ENCODE peak calls at places on chromosomes 6 and 20, in eight cellular contexts. One of them, this sample, is unnamed.

GRCh38 chr20:10209091-10209490 is 9.5 kb upstream of the SNAP25 start:
- DNase-seq in CD4-positive, alpha-beta T cell: no peak
- DNase-seq in iPS-NIHi11: no peak
- DNase-seq in NCI-H1048: no peak
- DNase-seq in ovary: no peak
- DNase-seq in PC-9: no peak
- DNase-seq in AG08396: no peak
- DNase-seq in HFFc6: no peak
- DNase-seq in this sample: no peak

GRCh38 chr6:91965872-91966271 is 1379.0 kb upstream of the MAP3K7 start:
- DNase-seq in CD4-positive, alpha-beta T cell: no peak
- DNase-seq in iPS-NIHi11: no peak
- DNase-seq in NCI-H1048: no peak
- DNase-seq in ovary: no peak
- DNase-seq in PC-9: no peak
- DNase-seq in AG08396: no peak
- DNase-seq in HFFc6: no peak
- DNase-seq in this sample: no peak

GRCh38 chr6:156413156-156413555 is 364.0 kb upstream of the ARID1B start:
- DNase-seq in CD4-positive, alpha-beta T cell: no peak
- DNase-seq in iPS-NIHi11: no peak
- DNase-seq in NCI-H1048: no peak
- DNase-seq in ovary: no peak
- DNase-seq in PC-9: no peak
- DNase-seq in AG08396: no peak
- DNase-seq in HFFc6: no peak
- DNase-seq in this sample: no peak

GRCh38 chr20:45282700-45283528 is 23.7 kb upstream of the RBPJL start:
- DNase-seq in CD4-positive, alpha-beta T cell: no peak
- DNase-seq in iPS-NIHi11: no peak
- DNase-seq in NCI-H1048: no peak
- DNase-seq in ovary: no peak
- DNase-seq in PC-9: no peak
- DNase-seq in AG08396: no peak
- DNase-seq in HFFc6: no peak
- DNase-seq in this sample: no peak

GRCh38 chr20:18056174-18057105 is 1.3 kb downstream of the OVOL2 start:
- DNase-seq in CD4-positive, alpha-beta T cell: no peak
- DNase-seq in iPS-NIHi11: peak
- DNase-seq in NCI-H1048: peak
- DNase-seq in ovary: no peak
- DNase-seq in PC-9: no peak
- DNase-seq in AG08396: peak
- DNase-seq in HFFc6: no peak
- DNase-seq in this sample: peak

GRCh38 chr6:71228461-71229041 is 60.1 kb upstream of the OGFRL1 start:
- DNase-seq in CD4-positive, alpha-beta T cell: no peak
- DNase-seq in iPS-NIHi11: no peak
- DNase-seq in NCI-H1048: no peak
- DNase-seq in ovary: no peak
- DNase-seq in PC-9: peak
- DNase-seq in AG08396: peak
- DNase-seq in HFFc6: peak
- DNase-seq in this sample: no peak

GRCh38 chr6:152308306-152308705 is 328.9 kb downstream of the SYNE1 start:
- DNase-seq in CD4-positive, alpha-beta T cell: no peak
- DNase-seq in iPS-NIHi11: no peak
- DNase-seq in NCI-H1048: no peak
- DNase-seq in ovary: no peak
- DNase-seq in PC-9: no peak
- DNase-seq in AG08396: no peak
- DNase-seq in HFFc6: no peak
- DNase-seq in this sample: no peak

GRCh38 chr20:59149678-59150504 is 13.7 kb upstream of the ZNF831 start:
- DNase-seq in CD4-positive, alpha-beta T cell: peak
- DNase-seq in iPS-NIHi11: no peak
- DNase-seq in NCI-H1048: no peak
- DNase-seq in ovary: no peak
- DNase-seq in PC-9: no peak
- DNase-seq in AG08396: no peak
- DNase-seq in HFFc6: no peak
- DNase-seq in this sample: no peak

GRCh38 chr20:48952656-48953055 is 31.1 kb downstream of the ARFGEF2 start:
- DNase-seq in CD4-positive, alpha-beta T cell: no peak
- DNase-seq in iPS-NIHi11: no peak
- DNase-seq in NCI-H1048: no peak
- DNase-seq in ovary: no peak
- DNase-seq in PC-9: no peak
- DNase-seq in AG08396: no peak
- DNase-seq in HFFc6: no peak
- DNase-seq in this sample: no peak

GRCh38 chr20:62365814-62366369 is 1.2 kb downstream of the LAMA5 start:
- DNase-seq in CD4-positive, alpha-beta T cell: no peak
- DNase-seq in iPS-NIHi11: peak
- DNase-seq in NCI-H1048: no peak
- DNase-seq in ovary: no peak
- DNase-seq in PC-9: peak
- DNase-seq in AG08396: peak
- DNase-seq in HFFc6: no peak
- DNase-seq in this sample: peak

GRCh38 chr20:22099348-22099747 is 393.9 kb downstream of the PAX1 start:
- DNase-seq in CD4-positive, alpha-beta T cell: no peak
- DNase-seq in iPS-NIHi11: no peak
- DNase-seq in NCI-H1048: no peak
- DNase-seq in ovary: no peak
- DNase-seq in PC-9: no peak
- DNase-seq in AG08396: no peak
- DNase-seq in HFFc6: no peak
- DNase-seq in this sample: no peak

GRCh38 chr6:150617496-150618460 is 18.1 kb downstream of the PLEKHG1 start:
- DNase-seq in CD4-positive, alpha-beta T cell: no peak
- DNase-seq in iPS-NIHi11: no peak
- DNase-seq in NCI-H1048: no peak
- DNase-seq in ovary: no peak
- DNase-seq in PC-9: no peak
- DNase-seq in AG08396: no peak
- DNase-seq in HFFc6: no peak
- DNase-seq in this sample: no peak

GRCh38 chr6:121515615-121516265 is 80.3 kb downstream of the GJA1 start:
- DNase-seq in CD4-positive, alpha-beta T cell: no peak
- DNase-seq in iPS-NIHi11: no peak
- DNase-seq in NCI-H1048: no peak
- DNase-seq in ovary: no peak
- DNase-seq in PC-9: no peak
- DNase-seq in AG08396: no peak
- DNase-seq in HFFc6: no peak
- DNase-seq in this sample: no peak

GRCh38 chr6:134932121-134932520 is 17.8 kb downstream of the ALDH8A1 start:
- DNase-seq in CD4-positive, alpha-beta T cell: no peak
- DNase-seq in iPS-NIHi11: no peak
- DNase-seq in NCI-H1048: no peak
- DNase-seq in ovary: no peak
- DNase-seq in PC-9: no peak
- DNase-seq in AG08396: no peak
- DNase-seq in HFFc6: peak
- DNase-seq in this sample: no peak

GRCh38 chr20:17557675-17558006 is 12.2 kb upstream of the DSTN start:
- DNase-seq in CD4-positive, alpha-beta T cell: no peak
- DNase-seq in iPS-NIHi11: peak
- DNase-seq in NCI-H1048: no peak
- DNase-seq in ovary: no peak
- DNase-seq in PC-9: peak
- DNase-seq in AG08396: peak
- DNase-seq in HFFc6: peak
- DNase-seq in this sample: no peak

GRCh38 chr6:85077098-85077497 is 312.7 kb upstream of the TBX18 start:
- DNase-seq in CD4-positive, alpha-beta T cell: no peak
- DNase-seq in iPS-NIHi11: no peak
- DNase-seq in NCI-H1048: no peak
- DNase-seq in ovary: no peak
- DNase-seq in PC-9: no peak
- DNase-seq in AG08396: no peak
- DNase-seq in HFFc6: no peak
- DNase-seq in this sample: no peak

GRCh38 chr6:2630362-2630761 is 120.4 kb downstream of the MYLK4 start:
- DNase-seq in CD4-positive, alpha-beta T cell: no peak
- DNase-seq in iPS-NIHi11: no peak
- DNase-seq in NCI-H1048: no peak
- DNase-seq in ovary: peak
- DNase-seq in PC-9: peak
- DNase-seq in AG08396: peak
- DNase-seq in HFFc6: peak
- DNase-seq in this sample: no peak

GRCh38 chr20:5714261-5715041 is 35.8 kb upstream of the SHLD1 start:
- DNase-seq in CD4-positive, alpha-beta T cell: peak
- DNase-seq in iPS-NIHi11: peak
- DNase-seq in NCI-H1048: no peak
- DNase-seq in ovary: no peak
- DNase-seq in PC-9: peak
- DNase-seq in AG08396: no peak
- DNase-seq in HFFc6: peak
- DNase-seq in this sample: peak

This sample was measured in NCI-H146.